ENCODE peak calls at places on chromosomes 11 and 22, in ten cellular contexts. J is heart right ventricle; I is Peyer's patch; Y is GM23248; G is neural progenitor cell; E is lung; R is kidney epithelial cell; P is CD8-positive, alpha-beta T cell; D is K562; M is AG09309. F is an unnamed sample.

GRCh38 chr22:28440517-28441366 is 238.9 kb downstream of the TTC28 start:
- DNase-seq in M (no peak), Y (peak; percentile 67), G (no peak), I (no peak), D (no peak), R (no peak), P (no peak), E (no peak), J (no peak), F (peak; percentile 78)

GRCh38 chr11:47071871-47072270 is 104.8 kb downstream of the ARFGAP2 start:
- DNase-seq in E (no peak), G (peak; percentile 27), R (no peak), J (no peak), D (no peak), I (no peak), M (no peak), Y (peak; percentile 12), P (no peak), F (no peak)

GRCh38 chr11:2444301-2445106 is at the start of the genes KCNQ1 and TRPM5:
- DNase-seq in D (peak; percentile 48), E (peak; percentile 61), Y (no peak), M (no peak), P (peak; percentile 80), R (no peak), J (no peak), I (peak; percentile 77), G (peak; percentile 89), F (no peak)

GRCh38 chr11:96197801-96198465 is 145.1 kb downstream of the MAML2 start:
- DNase-seq in M (no peak), P (no peak), G (no peak), I (no peak), D (no peak), J (no peak), Y (no peak), E (no peak), R (no peak), F (no peak)

GRCh38 chr11:116661056-116661455 is 111.7 kb downstream of the BUD13 start:
- DNase-seq in D (no peak), M (no peak), Y (no peak), E (no peak), J (no peak), P (no peak), G (no peak), R (no peak), I (no peak), F (no peak)

GRCh38 chr11:130190371-130190881 is 30.8 kb downstream of the ST14 start:
- DNase-seq in G (no peak), E (no peak), Y (no peak), M (no peak), J (no peak), P (no peak), R (no peak), I (no peak), D (no peak), F (no peak)

GRCh38 chr22:39664485-39665200 is 94.1 kb downstream of the CACNA1I start:
- DNase-seq in Y (no peak), I (peak; percentile 17), E (no peak), J (no peak), R (no peak), D (peak; percentile 76), M (no peak), P (peak; percentile 54), G (peak; percentile 92), F (no peak)

GRCh38 chr11:11701070-11701469 is 79.3 kb upstream of the GALNT18 start:
- DNase-seq in M (peak; percentile 14), I (no peak), G (no peak), D (no peak), P (no peak), E (no peak), J (peak; percentile 16), Y (peak; percentile 85), R (no peak), F (no peak)

GRCh38 chr11:76752321-76753175 is 30.6 kb upstream of the TSKU start:
- DNase-seq in P (no peak), G (no peak), M (peak; percentile 85), I (no peak), Y (peak; percentile 96), D (no peak), E (peak; percentile 76), J (peak; percentile 87), R (no peak), F (no peak)

GRCh38 chr11:88402784-88403183 is 65.2 kb upstream of the CTSC start:
- DNase-seq in P (no peak), I (no peak), J (no peak), Y (peak; percentile 75), M (no peak), E (no peak), R (no peak), G (no peak), D (no peak), F (no peak)

GRCh38 chr22:22374579-22374978 is 130.0 kb downstream of the VPREB1 start:
- DNase-seq in P (no peak), I (no peak), E (no peak), R (no peak), Y (no peak), G (no peak), M (no peak), J (no peak), D (no peak), F (no peak)

GRCh38 chr11:87215236-87215635 is 177.5 kb downstream of the TMEM135 start:
- DNase-seq in G (no peak), I (no peak), M (no peak), E (no peak), P (no peak), D (peak; percentile 21), Y (no peak), J (no peak), R (no peak), F (no peak)

GRCh38 chr11:78379039-78379670 is 38.5 kb downstream of the GAB2 start:
- DNase-seq in Y (peak; percentile 22), I (no peak), E (no peak), J (no peak), M (no peak), D (peak; percentile 55), P (no peak), G (no peak), R (no peak), F (no peak)

DNA sequence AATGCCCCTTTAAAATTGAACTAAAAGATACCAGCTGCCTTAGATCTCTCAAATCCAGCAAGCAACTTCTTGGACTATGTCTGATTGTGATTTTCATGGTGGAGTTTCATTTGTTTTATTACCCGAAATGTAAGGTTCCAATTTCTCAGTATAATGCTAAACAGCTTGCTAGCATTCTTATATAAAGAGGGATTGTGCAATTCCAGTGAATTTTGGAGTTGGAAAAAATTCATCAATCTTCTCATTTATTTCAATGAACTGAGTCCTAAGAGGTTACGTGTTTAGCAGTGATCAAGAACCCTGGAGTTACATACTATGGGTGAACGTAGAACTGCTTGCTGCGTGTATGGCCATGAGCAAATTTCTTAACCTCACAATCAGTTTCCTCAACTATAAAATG is 5.5 kb downstream of the ETS1 start:
- DNase-seq in I (no peak), J (no peak), E (no peak), R (no peak), M (no peak), G (no peak), P (no peak), D (no peak), Y (no peak), F (no peak)
- H3K4me3 ChIP-seq in I (no peak overlapping the region), J (no peak overlapping the region), E (no peak overlapping the region), R (no peak overlapping the region), M (no peak overlapping the region), G (no peak overlapping the region), P (no peak overlapping the region), D (no peak overlapping the region), Y (no peak overlapping the region), F (no peak overlapping the region)

GRCh38 chr11:7514099-7514725 is 413 bp downstream of the PPFIBP2 start:
- DNase-seq in J (no peak), M (no peak), P (peak; percentile 18), G (peak; percentile 42), Y (peak; percentile 38), D (no peak), I (peak; percentile 32), E (no peak), R (no peak), F (no peak)

GRCh38 chr11:7513210-7514098 is at the start of gene PPFIBP2:
- DNase-seq in I (peak; percentile 83), D (peak; percentile 72), P (peak; percentile 82), M (no peak), Y (peak; percentile 87), J (peak; percentile 81), G (peak; percentile 89), E (peak; percentile 77), R (no peak), F (peak; percentile 13)

GRCh38 chr11:7511405-7511804 is 2.4 kb upstream of the PPFIBP2 start:
- DNase-seq in R (no peak), J (peak; percentile 72), P (no peak), D (no peak), Y (no peak), G (no peak), E (no peak), I (peak; percentile 69), M (no peak), F (no peak)

GRCh38 chr11:7515544-7515943 is 1.7 kb downstream of the PPFIBP2 start:
- DNase-seq in I (no peak), G (no peak), D (no peak), P (no peak), E (no peak), M (no peak), R (no peak), J (no peak), Y (no peak), F (no peak)

GRCh38 chr11:7512525-7513209 is 1.1 kb upstream of the PPFIBP2 start:
- DNase-seq in G (no peak), E (peak; percentile 64), Y (peak; percentile 76), J (peak; percentile 84), P (peak; percentile 23), I (peak; percentile 83), M (peak; percentile 33), R (no peak), D (peak; percentile 10), F (peak; percentile 9)
- H3K4me3 ChIP-seq in G (peak overlapping the region; percentile 73), E (peak overlapping the region; percentile 66), Y (peak overlapping the region; percentile 78), J (peak overlapping the region; percentile 56), P (peak overlapping the region; percentile 93), I (peak overlapping the region; percentile 81), M (peak overlapping the region; percentile 70), R (peak overlapping the region; percentile 78), D (peak overlapping the region; percentile 70), F (peak overlapping the region; percentile 61)

GRCh38 chr11:104967493-104968364 is 645 bp downstream of the CASP4 start:
- DNase-seq in G (no peak), J (no peak), D (no peak), M (no peak), I (no peak), Y (peak; percentile 33), E (no peak), R (no peak), P (no peak), F (no peak)
- H3K4me3 ChIP-seq in G (no peak overlapping the region), J (peak overlapping the region; percentile 47), D (no peak overlapping the region), M (peak overlapping the region; percentile 56), I (peak overlapping the region; percentile 50), Y (peak overlapping the region; percentile 96), E (peak overlapping the region; percentile 48), R (peak overlapping the region; percentile 36), P (peak overlapping the region; percentile 66), F (peak overlapping the region; percentile 17)

DNA sequence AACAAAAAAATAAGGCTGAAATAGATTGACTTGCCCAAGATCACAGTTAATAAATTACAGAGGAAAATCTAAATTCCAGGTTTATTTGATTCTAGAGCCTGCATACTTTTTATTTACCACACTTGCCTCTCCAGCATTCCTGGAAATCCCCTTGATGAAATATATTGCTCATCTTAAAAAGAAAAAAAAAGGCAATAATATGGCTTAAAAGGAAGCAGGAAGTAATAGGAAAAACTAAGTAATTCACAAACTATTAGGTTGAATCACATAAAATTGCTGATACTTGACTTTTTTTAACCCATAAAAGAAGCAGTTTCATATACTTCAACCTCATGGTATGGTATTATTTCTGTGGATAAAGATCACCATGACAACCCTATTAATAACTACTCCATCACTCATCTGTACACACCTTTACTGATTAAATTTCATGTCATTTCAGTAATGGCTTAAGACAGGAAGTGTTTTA is 52.9 kb downstream of the COPB1 start:
- DNase-seq in M (no peak), E (no peak), Y (peak; percentile 80), R (peak; percentile 65), P (no peak), I (no peak), G (no peak), J (no peak), D (no peak), F (no peak)
- H3K4me3 ChIP-seq in M (no peak overlapping the region), E (no peak overlapping the region), Y (peak overlapping the region; percentile 54), R (no peak overlapping the region), P (no peak overlapping the region), I (no peak overlapping the region), G (no peak overlapping the region), J (no peak overlapping the region), D (no peak overlapping the region), F (no peak overlapping the region)

F was measured in astrocyte of the cerebellum.